ENCODE peak calls at places on chromosome 14, in seven cellular contexts. One of them, this sample, is unnamed.

GRCh38 chr14:102683399-102684275 is 91.2 kb downstream of the RCOR1 start:
- DNase-seq in stimulated activated CD4-positive, alpha-beta T cell treated with anti-CD3 and anti-CD28 coated beads, Interleukin-1b, Interleukin-23, amount 100 ng/mL, for 24 hours: no peak
- DNase-seq in NCI-H69: no peak
- DNase-seq in foreskin melanocyte: no peak
- DNase-seq in AG08396: no peak
- DNase-seq in AG08395: no peak
- DNase-seq in pons: no peak
- DNase-seq in this sample: peak; percentile 26

GRCh38 chr14:35814371-35815005 is 5.4 kb upstream of the RALGAPA1 start:
- DNase-seq in stimulated activated CD4-positive, alpha-beta T cell treated with anti-CD3 and anti-CD28 coated beads, Interleukin-1b, Interleukin-23, amount 100 ng/mL, for 24 hours: peak; percentile 67
- DNase-seq in NCI-H69: peak; percentile 82
- DNase-seq in AG08395: peak; percentile 37
- DNase-seq in foreskin melanocyte: peak; percentile 40
- DNase-seq in pons: peak; percentile 77
- DNase-seq in AG08396: peak; percentile 45
- DNase-seq in this sample: peak; percentile 85

GRCh38 chr14:67934087-67934486 is 114.5 kb downstream of the RAD51B start:
- DNase-seq in NCI-H69: peak; percentile 89
- DNase-seq in AG08395: peak; percentile 80
- DNase-seq in stimulated activated CD4-positive, alpha-beta T cell treated with anti-CD3 and anti-CD28 coated beads, Interleukin-1b, Interleukin-23, amount 100 ng/mL, for 24 hours: no peak
- DNase-seq in pons: peak; percentile 78
- DNase-seq in foreskin melanocyte: peak; percentile 72
- DNase-seq in AG08396: peak; percentile 65
- DNase-seq in this sample: no peak

GRCh38 chr14:76591270-76591669 is 170.0 kb upstream of the VASH1 start:
- DNase-seq in foreskin melanocyte: no peak
- DNase-seq in AG08395: no peak
- DNase-seq in NCI-H69: peak; percentile 92
- DNase-seq in AG08396: no peak
- DNase-seq in pons: peak; percentile 18
- DNase-seq in stimulated activated CD4-positive, alpha-beta T cell treated with anti-CD3 and anti-CD28 coated beads, Interleukin-1b, Interleukin-23, amount 100 ng/mL, for 24 hours: no peak
- DNase-seq in this sample: no peak

GRCh38 chr14:54567634-54568561 is 970 bp downstream of the SAMD4A start:
- DNase-seq in AG08396: peak; percentile 35
- DNase-seq in pons: peak; percentile 63
- DNase-seq in foreskin melanocyte: no peak
- DNase-seq in AG08395: no peak
- DNase-seq in stimulated activated CD4-positive, alpha-beta T cell treated with anti-CD3 and anti-CD28 coated beads, Interleukin-1b, Interleukin-23, amount 100 ng/mL, for 24 hours: peak; percentile 24
- DNase-seq in NCI-H69: peak; percentile 76
- DNase-seq in this sample: peak; percentile 67

GRCh38 chr14:50542941-50543418 is 10.6 kb upstream of the MAP4K5 start:
- DNase-seq in AG08395: peak; percentile 54
- DNase-seq in NCI-H69: peak; percentile 82
- DNase-seq in pons: peak; percentile 80
- DNase-seq in AG08396: peak; percentile 44
- DNase-seq in stimulated activated CD4-positive, alpha-beta T cell treated with anti-CD3 and anti-CD28 coated beads, Interleukin-1b, Interleukin-23, amount 100 ng/mL, for 24 hours: peak; percentile 4
- DNase-seq in foreskin melanocyte: peak; percentile 26
- DNase-seq in this sample: no peak

GRCh38 chr14:30849354-30849753 is 25.0 kb upstream of the COCH start:
- DNase-seq in stimulated activated CD4-positive, alpha-beta T cell treated with anti-CD3 and anti-CD28 coated beads, Interleukin-1b, Interleukin-23, amount 100 ng/mL, for 24 hours: no peak
- DNase-seq in pons: no peak
- DNase-seq in AG08395: no peak
- DNase-seq in foreskin melanocyte: no peak
- DNase-seq in NCI-H69: no peak
- DNase-seq in AG08396: no peak
- DNase-seq in this sample: no peak

GRCh38 chr14:94038510-94038909 is 12.4 kb downstream of the OTUB2 start:
- DNase-seq in NCI-H69: no peak
- DNase-seq in pons: no peak
- DNase-seq in foreskin melanocyte: no peak
- DNase-seq in AG08395: no peak
- DNase-seq in AG08396: no peak
- DNase-seq in stimulated activated CD4-positive, alpha-beta T cell treated with anti-CD3 and anti-CD28 coated beads, Interleukin-1b, Interleukin-23, amount 100 ng/mL, for 24 hours: no peak
- DNase-seq in this sample: no peak

GRCh38 chr14:36477266-36477665 is 42.8 kb downstream of the NKX2-1 start:
- DNase-seq in NCI-H69: peak; percentile 30
- DNase-seq in stimulated activated CD4-positive, alpha-beta T cell treated with anti-CD3 and anti-CD28 coated beads, Interleukin-1b, Interleukin-23, amount 100 ng/mL, for 24 hours: no peak
- DNase-seq in pons: no peak
- DNase-seq in AG08396: no peak
- DNase-seq in foreskin melanocyte: no peak
- DNase-seq in AG08395: no peak
- DNase-seq in this sample: no peak

GRCh38 chr14:77926942-77927341 is 127.0 kb downstream of the ADCK1 start:
- DNase-seq in foreskin melanocyte: no peak
- DNase-seq in AG08395: no peak
- DNase-seq in pons: no peak
- DNase-seq in stimulated activated CD4-positive, alpha-beta T cell treated with anti-CD3 and anti-CD28 coated beads, Interleukin-1b, Interleukin-23, amount 100 ng/mL, for 24 hours: no peak
- DNase-seq in NCI-H69: no peak
- DNase-seq in AG08396: no peak
- DNase-seq in this sample: no peak

GRCh38 chr14:32307881-32308582 is 21.1 kb upstream of the AKAP6 start:
- DNase-seq in AG08396: no peak
- DNase-seq in NCI-H69: peak; percentile 97
- DNase-seq in stimulated activated CD4-positive, alpha-beta T cell treated with anti-CD3 and anti-CD28 coated beads, Interleukin-1b, Interleukin-23, amount 100 ng/mL, for 24 hours: no peak
- DNase-seq in AG08395: no peak
- DNase-seq in pons: no peak
- DNase-seq in foreskin melanocyte: no peak
- DNase-seq in this sample: no peak

GRCh38 chr14:54650331-54651017 is 83.5 kb downstream of the SAMD4A start:
- DNase-seq in AG08395: peak; percentile 72
- DNase-seq in pons: peak; percentile 81
- DNase-seq in AG08396: peak; percentile 63
- DNase-seq in NCI-H69: no peak
- DNase-seq in foreskin melanocyte: peak; percentile 89
- DNase-seq in stimulated activated CD4-positive, alpha-beta T cell treated with anti-CD3 and anti-CD28 coated beads, Interleukin-1b, Interleukin-23, amount 100 ng/mL, for 24 hours: no peak
- DNase-seq in this sample: no peak

GRCh38 chr14:91636604-91637003 is 95.3 kb downstream of the CATSPERB start:
- DNase-seq in foreskin melanocyte: no peak
- DNase-seq in stimulated activated CD4-positive, alpha-beta T cell treated with anti-CD3 and anti-CD28 coated beads, Interleukin-1b, Interleukin-23, amount 100 ng/mL, for 24 hours: no peak
- DNase-seq in NCI-H69: no peak
- DNase-seq in AG08396: peak; percentile 32
- DNase-seq in AG08395: peak; percentile 20
- DNase-seq in pons: peak; percentile 1
- DNase-seq in this sample: no peak

GRCh38 chr14:63910593-63911363 is 58.0 kb downstream of the SYNE2 start:
- DNase-seq in stimulated activated CD4-positive, alpha-beta T cell treated with anti-CD3 and anti-CD28 coated beads, Interleukin-1b, Interleukin-23, amount 100 ng/mL, for 24 hours: no peak
- DNase-seq in NCI-H69: no peak
- DNase-seq in foreskin melanocyte: no peak
- DNase-seq in pons: no peak
- DNase-seq in AG08396: no peak
- DNase-seq in AG08395: no peak
- DNase-seq in this sample: no peak

GRCh38 chr14:59346796-59347510 is 118.2 kb downstream of the GPR135 start:
- DNase-seq in pons: no peak
- DNase-seq in AG08396: no peak
- DNase-seq in AG08395: peak; percentile 20
- DNase-seq in NCI-H69: no peak
- DNase-seq in foreskin melanocyte: peak; percentile 66
- DNase-seq in stimulated activated CD4-positive, alpha-beta T cell treated with anti-CD3 and anti-CD28 coated beads, Interleukin-1b, Interleukin-23, amount 100 ng/mL, for 24 hours: no peak
- DNase-seq in this sample: no peak

GRCh38 chr14:30874120-30874998 is at the start of gene COCH:
- DNase-seq in AG08396: peak; percentile 47
- DNase-seq in NCI-H69: peak; percentile 96
- DNase-seq in foreskin melanocyte: no peak
- DNase-seq in pons: no peak
- DNase-seq in stimulated activated CD4-positive, alpha-beta T cell treated with anti-CD3 and anti-CD28 coated beads, Interleukin-1b, Interleukin-23, amount 100 ng/mL, for 24 hours: no peak
- DNase-seq in AG08395: no peak
- DNase-seq in this sample: peak; percentile 81

GRCh38 chr14:100193417-100194357 is 34.2 kb upstream of the DEGS2 start:
- DNase-seq in stimulated activated CD4-positive, alpha-beta T cell treated with anti-CD3 and anti-CD28 coated beads, Interleukin-1b, Interleukin-23, amount 100 ng/mL, for 24 hours: no peak
- DNase-seq in foreskin melanocyte: peak; percentile 11
- DNase-seq in AG08396: no peak
- DNase-seq in pons: peak; percentile 86
- DNase-seq in AG08395: no peak
- DNase-seq in NCI-H69: no peak
- DNase-seq in this sample: no peak

GRCh38 chr14:81525129-81525528 is 8.5 kb downstream of the SEL1L start:
- DNase-seq in pons: no peak
- DNase-seq in AG08396: no peak
- DNase-seq in stimulated activated CD4-positive, alpha-beta T cell treated with anti-CD3 and anti-CD28 coated beads, Interleukin-1b, Interleukin-23, amount 100 ng/mL, for 24 hours: no peak
- DNase-seq in foreskin melanocyte: no peak
- DNase-seq in AG08395: no peak
- DNase-seq in NCI-H69: no peak
- DNase-seq in this sample: no peak